ENCODE peak calls at places on chromosomes 4 and X, in five cellular contexts. W is nephron progenitor cell, X is IMR-90, S is AG10803, D is GM12865. V is an unnamed sample.

GRCh38 chrX:1657367-1658082 is 42.7 kb downstream of the ASMT start:
- DNase-seq in W (peak), X (no peak), S (peak), D (peak), V (peak)

GRCh38 chrX:72705814-72706213 is 8.3 kb downstream of the PHKA1 start:
- DNase-seq in W (no peak), X (no peak), S (no peak), D (no peak), V (no peak)

GRCh38 chrX:119783026-119783425 is 8.4 kb downstream of the RPL39 start:
- DNase-seq in W (no peak), X (no peak), S (no peak), D (peak), V (no peak)

GRCh38 chr4:37812713-37813112 is 13.8 kb upstream of the PGM2 start:
- DNase-seq in W (no peak), X (peak), S (peak), D (no peak), V (no peak)

GRCh38 chr4:16642897-16643296 is 255.5 kb downstream of the LDB2 start:
- DNase-seq in W (no peak), X (no peak), S (no peak), D (no peak), V (no peak)

GRCh38 chrX:17846045-17846444 is 15.1 kb downstream of the RAI2 start:
- DNase-seq in W (no peak), X (no peak), S (no peak), D (no peak), V (no peak)

GRCh38 chr4:40241936-40242590 is 45.2 kb downstream of the RHOH start:
- DNase-seq in W (no peak), X (no peak), S (peak), D (no peak), V (no peak)

GRCh38 chr4:1472911-1473518 is 66.8 kb upstream of the NKX1-1 start:
- DNase-seq in W (no peak), X (no peak), S (no peak), D (no peak), V (no peak)

GRCh38 chrX:153612413-153612812 is 13.5 kb upstream of the CCNQ start:
- DNase-seq in W (no peak), X (no peak), S (no peak), D (no peak), V (no peak)

GRCh38 chr4:103692615-103693014 is 27.2 kb downstream of the TACR3 start:
- DNase-seq in W (no peak), X (no peak), S (no peak), D (no peak), V (no peak)

GRCh38 chrX:23598561-23598960 is 68.7 kb upstream of the PRDX4 start:
- DNase-seq in W (no peak), X (no peak), S (no peak), D (no peak), V (no peak)

GRCh38 chrX:23592741-23593140 is 74.6 kb upstream of the PRDX4 start:
- DNase-seq in W (no peak), X (no peak), S (no peak), D (no peak), V (no peak)
- TF ChIP-seq CTCF in W (no peak), X (no peak), S (no peak), D (no peak), V (no peak)

DNA sequence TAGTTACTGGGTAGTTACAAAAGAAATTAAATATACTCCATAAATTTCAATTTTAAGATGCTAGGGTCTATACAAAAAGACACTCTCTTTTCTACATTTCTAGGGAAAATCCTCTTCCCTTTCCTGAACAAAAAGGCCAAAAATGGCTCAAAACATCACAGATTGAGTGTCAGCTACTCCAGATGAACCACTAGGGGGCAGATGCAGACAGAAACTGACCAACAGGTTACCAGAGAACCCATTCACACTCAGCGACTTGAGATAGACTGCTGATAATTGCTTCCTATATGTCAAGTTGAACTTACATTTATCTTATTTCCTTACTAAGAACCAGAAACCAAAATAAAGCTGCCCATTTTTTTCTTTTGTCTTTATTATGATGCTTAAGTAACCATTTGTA is 83.4 kb upstream of the MID1IP1 start:
- DNase-seq in W (no peak), X (peak), S (peak), D (peak), V (peak)
- TF ChIP-seq CTCF in W (peak), X (peak), S (peak), D (peak), V (no peak)

DNA sequence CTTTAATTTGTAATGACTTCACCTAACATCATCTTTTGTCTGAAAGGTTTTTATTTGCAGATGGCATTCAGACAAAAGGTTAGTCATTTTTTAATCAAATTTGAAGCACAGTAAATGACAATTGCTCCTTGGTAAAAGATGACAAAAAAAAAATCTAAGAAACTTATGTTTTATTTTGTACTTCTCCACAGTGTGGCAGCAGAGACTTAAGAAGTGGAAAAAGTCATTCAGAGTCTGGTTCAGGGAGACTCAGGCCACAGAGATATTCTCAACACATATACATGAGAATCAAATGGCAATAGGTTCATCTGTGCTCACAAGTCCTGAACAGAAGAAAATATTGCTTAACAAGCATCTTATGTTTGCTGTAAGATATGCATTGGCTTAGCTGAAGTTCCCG is 436.2 kb downstream of the KCNIP4 start:
- DNase-seq in W (peak), X (peak), S (peak), D (peak), V (no peak)
- TF ChIP-seq CTCF in W (peak), X (peak), S (peak), D (peak), V (peak)

DNA sequence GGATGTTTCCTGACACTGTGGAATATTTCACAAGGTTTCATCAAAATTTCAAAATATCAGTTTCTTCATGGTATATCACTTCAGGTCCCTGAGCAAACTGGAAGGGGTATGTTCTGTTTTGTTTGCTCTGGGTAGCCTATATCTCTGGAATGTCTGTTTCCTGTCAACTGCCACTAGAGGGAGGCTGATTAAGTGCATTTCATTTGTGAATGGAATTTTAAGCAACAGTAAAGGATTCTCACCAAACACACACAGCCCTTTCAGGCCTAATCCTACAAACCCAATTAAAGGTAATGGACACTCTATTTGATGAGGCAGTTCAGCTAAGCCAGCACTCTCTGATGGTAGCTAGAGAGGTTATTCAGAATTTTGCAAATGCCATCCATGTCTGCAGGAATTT is 307.1 kb downstream of the TEX13A start:
- DNase-seq in W (no peak), X (no peak), S (no peak), D (no peak), V (no peak)
- TF ChIP-seq CTCF in W (no peak), X (peak), S (no peak), D (peak), V (no peak)